ENCODE peak calls at places on chromosomes 16 and 17, in eight cellular contexts. Q is SK-N-SH, E is GM12878, L is HepG2, M is IMR-90, B is WTC11, Y is K562, J is H1. N is an unnamed sample.

GRCh38 chr16:72138064-72138572 is 33.8 kb downstream of the PMFBP1 start:
- DNase-seq in Q (no peak), E (no peak), L (no peak), M (no peak), B (no peak), Y (no peak), J (no peak), N (no peak)

GRCh38 chr17:79192503-79193500 is 118.2 kb downstream of the ENGASE start:
- DNase-seq in Q (no peak), E (no peak), L (no peak), M (peak), B (peak), Y (peak), J (peak), N (peak)

GRCh38 chr17:49992191-49992932 is 2.7 kb downstream of the DLX3 start:
- DNase-seq in Q (peak), E (no peak), L (no peak), M (no peak), B (no peak), Y (no peak), J (no peak), N (no peak)

GRCh38 chr16:81315271-81316175 is 761 bp downstream of the GAN start:
- DNase-seq in Q (peak), E (no peak), L (peak), M (peak), B (peak), Y (peak), J (no peak), N (peak)

GRCh38 chr17:21019976-21020575 is 22.7 kb downstream of the USP22 start:
- DNase-seq in Q (peak), E (no peak), L (no peak), M (no peak), B (no peak), Y (no peak), J (no peak), N (peak)

GRCh38 chr17:65559802-65560627 is 1.4 kb downstream of the AXIN2 start:
- DNase-seq in Q (peak), E (no peak), L (peak), M (no peak), B (peak), Y (no peak), J (no peak), N (no peak)

GRCh38 chr17:66423436-66423922 is 121.1 kb downstream of the PRKCA start:
- DNase-seq in Q (no peak), E (no peak), L (no peak), M (no peak), B (no peak), Y (no peak), J (no peak), N (no peak)

GRCh38 chr16:72536673-72537435 is 364.9 kb upstream of the PMFBP1 start:
- DNase-seq in Q (no peak), E (no peak), L (no peak), M (peak), B (no peak), Y (no peak), J (no peak), N (no peak)

GRCh38 chr17:77433385-77434135 is 292.8 kb downstream of the SEC14L1 start:
- DNase-seq in Q (peak), E (no peak), L (no peak), M (peak), B (no peak), Y (no peak), J (no peak), N (no peak)

GRCh38 chr16:67199011-67199807 is at the start of gene ELMO3:
- DNase-seq in Q (peak), E (no peak), L (no peak), M (no peak), B (peak), Y (no peak), J (no peak), N (no peak)

GRCh38 chr17:64411999-64412771 is 21.5 kb upstream of the PECAM1 start:
- DNase-seq in Q (no peak), E (no peak), L (no peak), M (no peak), B (peak), Y (no peak), J (peak), N (no peak)

GRCh38 chr17:76517638-76518038 is 16.4 kb upstream of the RHBDF2 start:
- DNase-seq in Q (no peak), E (no peak), L (peak), M (no peak), B (no peak), Y (no peak), J (no peak), N (no peak)

GRCh38 chr17:33113281-33114010 is 121.8 kb downstream of the SPACA3 start:
- DNase-seq in Q (peak), E (no peak), L (no peak), M (peak), B (no peak), Y (no peak), J (no peak), N (no peak)

GRCh38 chr17:58249270-58250133 is 11.1 kb downstream of the LPO start:
- DNase-seq in Q (peak), E (no peak), L (peak), M (peak), B (peak), Y (peak), J (no peak), N (peak)

GRCh38 chr17:66636111-66636510 is 198.8 kb upstream of the CACNG5 start:
- DNase-seq in Q (no peak), E (no peak), L (no peak), M (peak), B (no peak), Y (no peak), J (no peak), N (no peak)

DNA sequence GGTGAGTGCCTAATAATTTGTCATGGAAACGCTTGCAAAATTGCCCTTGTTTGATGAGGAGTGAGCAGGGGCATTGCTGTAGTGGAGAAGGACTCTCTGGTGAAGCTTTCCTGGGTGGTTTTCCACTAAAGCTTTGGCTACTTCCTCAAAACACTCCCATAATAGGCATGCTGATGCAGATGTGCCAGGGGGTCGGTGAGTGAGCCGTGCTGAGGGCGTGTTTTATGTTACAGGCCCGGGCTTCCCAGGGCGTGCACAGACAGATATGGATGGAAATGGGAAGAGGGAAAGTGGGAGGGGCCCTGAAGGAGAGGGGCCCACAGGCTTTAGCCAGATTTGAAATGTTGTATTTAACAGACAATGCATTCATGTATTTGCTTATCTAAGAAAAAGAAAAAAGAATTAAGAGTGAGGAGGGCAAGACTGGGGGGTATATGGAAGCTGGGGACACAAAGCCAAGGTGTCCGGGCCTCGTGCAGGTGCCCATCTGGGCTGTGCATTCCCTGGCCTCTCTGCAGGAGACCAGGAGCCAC is 56.3 kb downstream of the IL21R start:
- DNase-seq in Q (no peak), E (no peak), L (no peak), M (no peak), B (no peak), Y (no peak), J (no peak), N (no peak)
- TF ChIP-seq USF2 in Q (no peak), E (no peak), L (no peak), M (no peak), B (no peak), Y (no peak), J (no peak), N (no peak)

DNA sequence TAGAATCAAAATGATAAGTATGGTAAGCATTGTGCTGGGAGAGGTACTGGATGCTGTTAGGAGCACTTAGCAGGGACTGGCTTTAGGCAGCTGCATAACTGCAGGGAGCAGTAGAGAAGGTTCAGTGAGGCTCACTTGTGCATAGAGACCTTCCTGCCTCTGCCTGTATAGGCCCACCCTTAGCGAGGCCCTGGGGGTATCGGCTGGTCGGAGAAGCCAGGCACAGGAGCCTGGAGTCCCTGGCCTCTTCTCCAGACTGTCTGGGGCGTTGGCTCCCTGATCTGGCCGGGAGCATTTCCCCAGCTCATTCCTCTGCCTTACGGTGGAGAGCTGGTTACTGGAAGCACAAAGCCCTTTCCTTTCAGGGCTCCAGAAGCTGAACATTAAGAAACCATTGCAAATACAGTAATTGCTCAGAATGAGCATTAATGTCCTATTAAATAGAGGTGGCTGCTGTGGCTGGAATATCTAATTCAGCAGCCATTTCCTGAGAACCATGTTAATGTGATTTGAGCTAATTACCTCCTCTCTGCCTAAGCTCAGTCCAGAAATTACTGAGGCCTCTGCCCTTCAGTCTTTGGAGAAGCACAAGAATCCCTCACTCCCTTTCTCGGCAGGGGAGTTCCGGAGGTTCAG is 18.8 kb upstream of the TMEM220 start:
- DNase-seq in Q (peak), E (no peak), L (no peak), M (no peak), B (no peak), Y (no peak), J (no peak), N (no peak)
- TF ChIP-seq USF2 in Q (no peak), E (no peak), L (no peak), M (no peak), B (no peak), Y (no peak), J (no peak), N (no peak)

GRCh38 chr17:3474212-3474611 is 1.6 kb upstream of the ASPA start:
- DNase-seq in Q (no peak), E (no peak), L (peak), M (no peak), B (no peak), Y (no peak), J (no peak), N (peak)

GRCh38 chr17:3472137-3472536 is 518 bp upstream of the SPATA22 start:
- DNase-seq in Q (no peak), E (no peak), L (no peak), M (no peak), B (no peak), Y (no peak), J (no peak), N (no peak)

GRCh38 chr17:3471599-3471998 is at the start of gene SPATA22:
- DNase-seq in Q (no peak), E (no peak), L (no peak), M (no peak), B (no peak), Y (no peak), J (no peak), N (no peak)

GRCh38 chr17:3475812-3476686 is at the start of gene ASPA:
- DNase-seq in Q (no peak), E (no peak), L (no peak), M (peak), B (no peak), Y (no peak), J (no peak), N (no peak)

GRCh38 chr17:3475155-3475808 is 515 bp upstream of the ASPA start:
- DNase-seq in Q (no peak), E (no peak), L (no peak), M (no peak), B (no peak), Y (no peak), J (no peak), N (no peak)
- TF ChIP-seq USF2 in Q (no peak), E (no peak), L (no peak), M (no peak), B (no peak), Y (no peak), J (no peak), N (no peak)

DNA sequence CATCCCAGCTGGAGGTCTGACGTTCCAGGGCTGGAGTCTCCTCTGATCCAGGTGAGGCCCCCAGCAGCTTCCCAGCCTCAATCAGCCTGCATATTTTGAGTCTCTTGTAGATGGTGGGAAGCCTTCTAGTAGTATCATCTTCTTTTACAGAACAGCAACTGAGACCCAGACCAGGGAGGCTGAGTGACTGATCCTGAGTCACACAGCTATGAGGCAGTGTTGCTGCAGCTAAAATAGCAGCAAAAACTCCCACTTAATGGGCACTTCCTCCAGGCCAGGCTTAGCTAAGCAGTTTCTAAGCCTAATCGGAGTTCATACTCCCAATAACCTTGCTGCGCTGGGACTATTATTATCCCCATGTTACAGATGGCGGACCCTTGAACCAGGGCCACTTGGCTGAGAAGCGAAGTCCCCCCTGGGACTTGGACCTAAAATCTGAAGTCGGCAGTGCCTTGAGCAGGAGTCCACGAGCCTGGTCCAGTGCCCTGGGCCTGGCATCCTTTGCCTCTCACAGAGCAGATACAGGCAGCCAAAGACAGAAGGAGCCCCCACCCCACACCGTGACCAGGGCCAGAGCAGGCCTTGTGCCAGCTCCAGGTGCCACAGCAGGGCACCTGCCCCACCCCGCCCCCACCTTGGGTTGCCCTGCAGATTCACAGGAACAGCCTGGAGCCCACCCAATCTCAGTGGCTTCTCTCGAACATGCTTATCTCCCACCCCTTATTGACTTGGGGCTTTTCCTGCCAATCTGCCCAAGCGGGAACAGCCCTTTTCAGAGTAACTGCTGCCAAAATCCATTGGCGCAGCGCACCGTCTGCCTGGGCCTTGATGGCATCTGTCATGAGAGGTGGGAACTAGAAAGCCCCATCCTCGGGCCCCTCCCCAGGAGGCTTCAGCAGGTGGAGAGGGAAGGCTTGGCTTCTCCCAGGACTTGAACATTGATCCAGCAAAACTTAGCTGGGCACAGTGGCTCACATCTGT is 65.1 kb downstream of the SOCS1 start:
- DNase-seq in Q (no peak), E (no peak), L (no peak), M (peak), B (no peak), Y (no peak), J (no peak), N (no peak)
- TF ChIP-seq USF2 in Q (no peak), E (no peak), L (no peak), M (no peak), B (no peak), Y (no peak), J (no peak), N (no peak)

DNA sequence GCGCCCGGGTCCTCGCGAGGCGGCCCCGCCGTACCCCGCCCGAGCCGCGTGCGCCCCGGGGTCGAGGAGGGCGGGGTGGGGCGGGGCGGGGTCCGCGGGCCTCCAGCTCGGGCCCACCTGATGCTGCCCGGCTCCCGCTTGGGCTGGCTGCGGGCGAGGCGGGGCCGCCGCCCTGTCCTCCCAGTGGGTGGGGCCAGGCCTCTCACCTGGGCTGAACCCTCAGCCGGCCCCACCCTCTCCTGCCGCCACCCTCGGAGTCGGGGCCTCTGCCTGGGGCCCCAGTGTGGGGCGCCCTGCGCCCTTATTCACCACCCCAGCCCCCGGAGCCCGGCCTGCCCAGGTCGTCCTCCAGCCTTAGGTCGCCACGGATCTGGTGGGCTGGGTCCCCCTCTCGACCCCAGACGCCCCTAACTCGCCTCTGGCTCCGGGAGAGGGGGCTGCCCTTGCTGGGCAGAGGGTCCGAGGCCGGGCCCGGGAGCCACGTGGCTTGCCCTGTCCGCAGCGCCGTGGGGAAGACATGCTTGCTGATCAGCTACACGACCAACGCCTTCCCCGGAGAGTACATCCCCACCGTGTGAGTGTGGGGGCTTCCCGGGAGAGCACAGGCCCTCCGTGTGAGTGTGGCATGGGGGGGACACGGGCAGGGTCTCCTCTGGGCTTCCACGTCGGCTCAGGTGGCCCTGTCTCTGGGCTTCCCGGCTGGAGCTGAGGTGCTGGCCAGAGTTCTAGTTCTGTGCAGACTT is 578 bp downstream of the RAC3 start:
- DNase-seq in Q (peak), E (no peak), L (no peak), M (no peak), B (peak), Y (peak), J (no peak), N (no peak)
- TF ChIP-seq USF2 in Q (no peak), E (no peak), L (no peak), M (no peak), B (no peak), Y (no peak), J (no peak), N (no peak)

GRCh38 chr16:56460101-56460500 is 8.7 kb downstream of the OGFOD1 start:
- DNase-seq in Q (no peak), E (no peak), L (no peak), M (no peak), B (no peak), Y (no peak), J (no peak), N (no peak)
- TF ChIP-seq USF2 in Q (no peak), E (no peak), L (no peak), M (no peak), B (no peak), Y (no peak), J (no peak), N (no peak)

GRCh38 chr16:49756971-49757743 is 98.8 kb downstream of the ZNF423 start:
- DNase-seq in Q (no peak), E (no peak), L (no peak), M (no peak), B (no peak), Y (no peak), J (no peak), N (no peak)

GRCh38 chr16:49755291-49755611 is 100.7 kb downstream of the ZNF423 start:
- DNase-seq in Q (peak), E (no peak), L (no peak), M (peak), B (no peak), Y (peak), J (no peak), N (peak)

GRCh38 chr16:49755716-49756115 is 100.2 kb downstream of the ZNF423 start:
- DNase-seq in Q (peak), E (no peak), L (no peak), M (no peak), B (no peak), Y (no peak), J (no peak), N (no peak)

GRCh38 chr16:49757744-49758069 is 98.2 kb downstream of the ZNF423 start:
- DNase-seq in Q (no peak), E (no peak), L (no peak), M (no peak), B (peak), Y (no peak), J (no peak), N (no peak)

DNA sequence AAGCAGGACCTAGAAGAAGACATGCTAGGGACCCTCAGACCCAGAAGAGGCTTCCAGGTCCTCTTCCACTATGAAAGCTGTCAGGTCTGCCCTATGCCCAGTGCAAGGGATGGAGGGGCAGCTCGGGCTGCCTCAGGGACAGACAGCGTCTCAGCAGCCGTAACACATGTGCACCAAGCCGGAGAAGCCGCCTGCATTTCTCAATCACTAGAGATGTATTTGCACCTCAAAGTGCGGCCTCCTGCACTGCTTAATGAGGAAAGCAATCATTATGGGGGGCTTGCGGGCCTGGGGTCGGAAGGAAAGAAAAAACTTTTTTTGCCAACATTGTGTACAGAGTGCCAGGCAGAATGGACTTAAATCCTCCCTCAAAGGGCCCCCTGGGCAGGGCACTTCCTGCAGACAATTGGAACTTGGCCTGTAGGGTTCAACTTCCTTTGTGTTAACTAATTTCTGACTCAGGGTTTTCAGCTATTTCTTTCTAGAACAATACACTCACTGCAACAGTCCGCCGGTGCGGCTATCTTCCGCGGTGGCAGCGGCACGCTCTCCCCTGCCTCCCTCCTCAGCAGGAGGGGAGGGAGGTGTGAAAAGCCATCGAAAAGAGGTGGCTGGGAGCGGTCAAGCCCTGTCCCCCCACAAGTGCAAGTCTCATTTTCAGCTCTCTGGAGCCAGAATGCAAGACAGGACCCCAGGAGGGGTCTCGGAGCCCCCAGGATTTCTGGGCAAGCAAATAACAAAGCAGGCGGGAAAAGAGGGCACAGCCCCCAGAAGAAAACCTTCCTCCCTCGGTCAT is 101.2 kb downstream of the ZNF423 start:
- DNase-seq in Q (peak), E (no peak), L (no peak), M (no peak), B (peak), Y (no peak), J (peak), N (no peak)
- TF ChIP-seq USF2 in Q (no peak), E (no peak), L (no peak), M (no peak), B (no peak), Y (no peak), J (no peak), N (no peak)

GRCh38 chr16:47734987-47735594 is 274.0 kb downstream of the PHKB start:
- DNase-seq in Q (no peak), E (no peak), L (no peak), M (no peak), B (no peak), Y (no peak), J (no peak), N (no peak)

GRCh38 chr16:47729701-47730100 is 268.6 kb downstream of the PHKB start:
- DNase-seq in Q (no peak), E (no peak), L (no peak), M (no peak), B (no peak), Y (no peak), J (no peak), N (no peak)

GRCh38 chr16:47732806-47733150 is 271.6 kb downstream of the PHKB start:
- DNase-seq in Q (no peak), E (no peak), L (no peak), M (peak), B (no peak), Y (no peak), J (no peak), N (peak)

GRCh38 chr16:47731252-47731651 is 270.1 kb downstream of the PHKB start:
- DNase-seq in Q (no peak), E (no peak), L (peak), M (peak), B (no peak), Y (no peak), J (no peak), N (no peak)

GRCh38 chr16:47732122-47732805 is 271.1 kb downstream of the PHKB start:
- DNase-seq in Q (no peak), E (no peak), L (no peak), M (peak), B (no peak), Y (no peak), J (peak), N (peak)
- TF ChIP-seq USF2 in Q (no peak), E (no peak), L (no peak), M (no peak), B (no peak), Y (no peak), J (no peak), N (no peak)